ENCODE peak calls at places on chromosomes 13 and 19, in eight cellular contexts. M is breast epithelium; A is cardiac muscle cell; H is naive thymus-derived CD4-positive, alpha-beta T cell; R is heart left ventricle; G is body of pancreas; N is CD8-positive, alpha-beta T cell; E is hepatocyte. F is an unnamed sample. For H3K4me1, the result is how much of the 10 kb centered on the place peaks cover.

GRCh38 chr19:17112700-17113099 is 37.1 kb downstream of the MYO9B start:
- DNase-seq in M (no peak), A (no peak), H (no peak), R (no peak), G (no peak), N (no peak), E (no peak), F (no peak)

GRCh38 chr13:61994174-61994573 is 578.5 kb upstream of the PCDH20 start:
- DNase-seq in M (no peak), A (no peak), H (no peak), R (no peak), G (no peak), N (no peak), E (no peak), F (no peak)

GRCh38 chr19:2552859-2553258 is 76.9 kb downstream of the GADD45B start:
- DNase-seq in M (no peak), A (no peak), H (peak), R (no peak), G (no peak), N (peak), E (no peak), F (peak)

GRCh38 chr13:77896536-77896935 is 22.1 kb downstream of the EDNRB start:
- DNase-seq in M (no peak), A (no peak), H (no peak), R (no peak), G (no peak), N (no peak), E (no peak), F (no peak)

GRCh38 chr19:8617984-8618383 is 7.5 kb upstream of the ADAMTS10 start:
- DNase-seq in M (no peak), A (no peak), H (no peak), R (no peak), G (no peak), N (no peak), E (no peak), F (no peak)

GRCh38 chr13:35512271-35512920 is 35.9 kb upstream of the MAB21L1 start:
- DNase-seq in M (no peak), A (no peak), H (no peak), R (no peak), G (no peak), N (no peak), E (peak), F (no peak)

GRCh38 chr19:19342086-19343015 is 21.7 kb downstream of the MAU2 start:
- DNase-seq in M (peak), A (peak), H (no peak), R (peak), G (peak), N (no peak), E (peak), F (peak)

GRCh38 chr19:16057062-16057461 is 19.2 kb upstream of the TPM4 start:
- DNase-seq in M (no peak), A (no peak), H (no peak), R (no peak), G (no peak), N (no peak), E (no peak), F (no peak)

GRCh38 chr13:77345150-77345780 is 18.4 kb upstream of the MYCBP2 start:
- DNase-seq in M (no peak), A (no peak), H (no peak), R (no peak), G (no peak), N (no peak), E (no peak), F (no peak)

GRCh38 chr13:80040219-80040976 is 300.5 kb downstream of the SPRY2 start:
- DNase-seq in M (no peak), A (no peak), H (no peak), R (no peak), G (no peak), N (no peak), E (peak), F (no peak)

GRCh38 chr19:18135712-18136584 is 17.0 kb upstream of the PIK3R2 start:
- DNase-seq in M (no peak), A (no peak), H (no peak), R (no peak), G (peak), N (no peak), E (peak), F (no peak)

GRCh38 chr13:76894401-76895110 is 8.4 kb upstream of the KCTD12 start:
- DNase-seq in M (no peak), A (no peak), H (no peak), R (no peak), G (no peak), N (no peak), E (no peak), F (no peak)

GRCh38 chr13:99959538-99960230 is 11.9 kb downstream of the ZIC5 start:
- DNase-seq in M (no peak), A (peak), H (peak), R (no peak), G (no peak), N (no peak), E (no peak), F (no peak)

GRCh38 chr19:7869453-7869909 is 4.7 kb downstream of the PRR36 start:
- DNase-seq in M (peak), A (peak), H (peak), R (peak), G (peak), N (peak), E (peak), F (peak)

GRCh38 chr19:18220632-18221275 is 5.5 kb downstream of the PDE4C start:
- DNase-seq in M (no peak), A (no peak), H (no peak), R (no peak), G (no peak), N (no peak), E (peak), F (no peak)

GRCh38 chr13:110301606-110302131 is 5.3 kb downstream of the COL4A1 start:
- DNase-seq in M (no peak), A (no peak), H (no peak), R (no peak), G (no peak), N (no peak), E (peak), F (no peak)

GRCh38 chr19:39390460-39390758 is 497 bp downstream of the PAF1 start:
- DNase-seq in M (peak), A (no peak), H (peak), R (no peak), G (peak), N (no peak), E (peak), F (no peak)

GRCh38 chr13:47281981-47282380 is 385.1 kb upstream of the HTR2A start:
- DNase-seq in M (no peak), A (no peak), H (no peak), R (no peak), G (no peak), N (no peak), E (no peak), F (no peak)

GRCh38 chr19:29206453-29206852 is 6.5 kb downstream of the UQCRFS1 start:
- DNase-seq in M (no peak), A (no peak), H (no peak), R (no peak), G (no peak), N (no peak), E (no peak), F (no peak)

GRCh38 chr19:38270587-38271167 is 6.3 kb downstream of the SPINT2 start:
- DNase-seq in M (no peak), A (no peak), H (no peak), R (no peak), G (no peak), N (no peak), E (no peak), F (no peak)

GRCh38 chr13:31073859-31074718 is 87.6 kb downstream of the HSPH1 start:
- DNase-seq in M (no peak), A (no peak), H (no peak), R (no peak), G (no peak), N (no peak), E (peak), F (no peak)

GRCh38 chr19:55490478-55491436 is 2.5 kb downstream of the SSC5D start:
- DNase-seq in M (no peak), A (no peak), H (no peak), R (no peak), G (no peak), N (no peak), E (no peak), F (no peak)
- H3K4me1 ChIP-seq in M (under half), A (under half), H (under half), R (under half), G (under half), N (under half), E (under half), F (half or more)

GRCh38 chr19:843836-844299 is 3.1 kb downstream of the PRTN3 start:
- DNase-seq in M (no peak), A (no peak), H (no peak), R (no peak), G (no peak), N (no peak), E (no peak), F (no peak)
- H3K4me3 ChIP-seq in M (peak), A (peak), H (no peak), R (peak), G (no peak), N (no peak), E (no peak), F (peak)

GRCh38 chr19:49557641-49558325 is 22.6 kb downstream of the NOSIP start:
- DNase-seq in M (no peak), A (no peak), H (peak), R (no peak), G (no peak), N (no peak), E (no peak), F (no peak)

GRCh38 chr19:49554701-49555181 is 25.6 kb downstream of the NOSIP start:
- DNase-seq in M (no peak), A (no peak), H (peak), R (peak), G (peak), N (no peak), E (no peak), F (no peak)

GRCh38 chr19:49558591-49558990 is 21.8 kb downstream of the NOSIP start:
- DNase-seq in M (no peak), A (no peak), H (peak), R (no peak), G (no peak), N (no peak), E (no peak), F (no peak)

GRCh38 chr19:49555600-49556411 is 24.6 kb downstream of the NOSIP start:
- DNase-seq in M (no peak), A (peak), H (peak), R (peak), G (peak), N (peak), E (peak), F (peak)

DNA sequence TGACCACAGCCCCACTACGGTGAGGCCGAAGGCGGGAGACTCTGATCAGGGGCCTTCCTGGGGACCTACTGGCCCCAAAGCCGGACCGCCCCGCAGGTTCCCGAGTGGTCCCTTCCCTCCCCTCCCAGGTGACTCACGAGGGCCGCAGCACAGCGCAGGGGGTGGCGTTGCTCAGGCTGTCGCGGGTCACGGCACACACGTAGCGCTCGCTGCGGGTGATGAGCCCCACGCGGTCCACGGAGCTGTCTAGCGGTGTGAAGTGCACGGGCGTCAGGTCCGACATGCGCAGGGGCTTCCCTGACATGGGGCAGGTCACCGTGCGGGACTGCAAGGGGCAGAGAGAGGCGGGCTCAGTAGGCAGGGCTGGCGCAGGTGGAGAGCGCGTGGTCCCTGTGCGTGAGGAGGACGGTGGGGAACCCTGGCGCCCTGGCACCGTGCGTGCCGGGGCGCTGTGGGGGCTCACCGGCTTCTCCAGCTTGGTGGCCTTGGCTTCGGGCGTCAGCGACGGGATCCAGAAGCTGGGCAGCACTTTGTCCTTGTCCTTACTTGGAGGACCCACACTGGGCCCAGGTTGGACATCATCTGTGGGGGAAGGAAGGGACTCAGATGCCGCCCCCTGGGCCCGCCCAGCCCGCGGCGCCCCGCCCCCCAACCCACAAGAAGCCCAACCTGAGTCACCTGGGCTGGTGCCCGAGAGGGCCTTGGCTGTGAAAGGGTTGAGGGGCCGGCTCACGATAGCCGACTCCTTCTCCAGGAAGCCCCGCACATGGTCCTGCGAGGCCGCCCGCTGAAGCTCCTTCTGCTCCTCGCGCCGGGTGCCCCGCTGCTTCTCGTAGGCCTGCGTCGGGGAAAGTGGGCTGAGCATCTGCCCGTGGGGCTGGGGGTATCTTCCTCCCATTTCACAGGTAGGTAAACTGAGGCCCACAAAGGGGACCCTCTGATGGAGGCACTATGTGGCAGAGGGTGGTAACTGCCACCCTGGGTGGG is 23.7 kb downstream of the NOSIP start:
- DNase-seq in M (no peak), A (peak), H (peak), R (peak), G (peak), N (no peak), E (no peak), F (no peak)
- H3K27ac ChIP-seq in M (no peak), A (peak), H (peak), R (no peak), G (peak), N (peak), E (no peak), F (no peak)

GRCh38 chr13:48574036-48574796 is 41.3 kb upstream of the RCBTB2 start:
- DNase-seq in M (no peak), A (no peak), H (no peak), R (no peak), G (no peak), N (no peak), E (no peak), F (no peak)
- H3K4me1 ChIP-seq in M (under half), A (under half), H (under half), R (under half), G (under half), N (under half), E (under half), F (half or more)

GRCh38 chr19:33203529-33203928 is 9.4 kb downstream of the LRP3 start:
- DNase-seq in M (no peak), A (no peak), H (no peak), R (peak), G (no peak), N (no peak), E (no peak), F (no peak)
- H3K4me3 ChIP-seq in M (no peak), A (no peak), H (no peak), R (no peak), G (no peak), N (no peak), E (no peak), F (no peak)

GRCh38 chr19:55341191-55342043 is 1.7 kb downstream of the KMT5C start:
- DNase-seq in M (peak), A (peak), H (peak), R (peak), G (peak), N (no peak), E (peak), F (peak)
- H3K27ac ChIP-seq in M (peak), A (peak), H (peak), R (no peak), G (peak), N (no peak), E (peak), F (no peak)

DNA sequence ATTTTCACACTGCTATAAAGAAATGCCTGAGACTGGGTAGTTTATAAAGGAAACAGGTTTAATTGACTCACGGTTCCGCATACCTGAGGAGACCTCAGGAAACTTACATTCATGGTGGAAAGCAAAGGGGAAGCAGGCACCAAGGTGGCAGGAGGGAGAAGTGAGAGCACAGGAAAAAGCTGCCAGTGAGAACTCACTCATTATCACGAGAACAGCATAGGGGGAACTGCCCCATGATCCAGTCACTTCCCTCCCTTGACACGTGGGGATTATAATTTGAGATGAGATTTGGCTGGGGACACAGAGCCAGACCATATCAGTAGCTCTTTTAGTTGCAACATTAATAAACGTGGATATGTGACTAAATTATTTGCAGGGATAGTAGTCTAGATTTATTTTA is 4.3 kb upstream of the KCTD4 start:
- DNase-seq in M (no peak), A (no peak), H (no peak), R (no peak), G (no peak), N (no peak), E (no peak), F (no peak)
- H3K4me1 ChIP-seq in M (under half), A (under half), H (under half), R (under half), G (under half), N (under half), E (under half), F (under half)

F was measured in left ventricle myocardium inferior.